ENCODE peak calls at places on chromosome 21, in nine cellular contexts. U is MM.1S, T is hepatocyte, D is neural progenitor cell, J is PC-3, E is SK-N-SH, X is GM23248, F is GM23338, A is HCT116. Q is an unnamed sample.
A peak's percentile ranks its signal among the peaks of the same experiment; 100 is the strongest.

GRCh38 chr21:33096426-33096825 is 26.5 kb downstream of the OLIG1 start:
- DNase-seq in U (no peak), T (no peak), D (no peak), J (no peak), E (no peak), X (no peak), F (no peak), A (no peak), Q (peak; percentile 4)

GRCh38 chr21:18499761-18500376 is 96.3 kb upstream of the TMPRSS15 start:
- DNase-seq in U (peak; percentile 73), T (peak; percentile 77), D (peak; percentile 73), J (peak; percentile 69), E (peak; percentile 3), X (peak; percentile 42), F (peak; percentile 78), A (peak; percentile 10), Q (peak; percentile 67)

GRCh38 chr21:31804008-31804394 is 68.8 kb upstream of the HUNK start:
- DNase-seq in U (no peak), T (no peak), D (no peak), J (no peak), E (no peak), X (no peak), F (no peak), A (no peak), Q (peak; percentile 45)

GRCh38 chr21:29104239-29104708 is 26.2 kb upstream of the MAP3K7CL start:
- DNase-seq in U (no peak), T (no peak), D (peak; percentile 82), J (no peak), E (no peak), X (no peak), F (no peak), A (no peak), Q (no peak)

GRCh38 chr21:24590261-24590660 is 1017.0 kb downstream of the MRPL39 start:
- DNase-seq in U (no peak), T (no peak), D (no peak), J (no peak), E (no peak), X (no peak), F (no peak), A (no peak), Q (no peak)

GRCh38 chr21:44377201-44377921 is 23.9 kb downstream of the TRPM2 start:
- DNase-seq in U (no peak), T (no peak), D (peak; percentile 51), J (no peak), E (peak; percentile 58), X (no peak), F (peak; percentile 66), A (no peak), Q (peak; percentile 23)

GRCh38 chr21:22791986-22792560 is 1793.9 kb downstream of the NCAM2 start:
- DNase-seq in U (peak; percentile 49), T (peak; percentile 84), D (peak; percentile 72), J (peak; percentile 77), E (peak; percentile 60), X (peak; percentile 70), F (peak; percentile 76), A (no peak), Q (peak; percentile 64)

GRCh38 chr21:43854773-43855633 is 10.0 kb upstream of the AGPAT3 start:
- DNase-seq in U (peak; percentile 49), T (peak; percentile 28), D (no peak), J (no peak), E (no peak), X (no peak), F (no peak), A (no peak), Q (peak; percentile 58)

GRCh38 chr21:31909153-31909771 is 36.4 kb downstream of the HUNK start:
- DNase-seq in U (no peak), T (peak; percentile 41), D (peak; percentile 62), J (no peak), E (no peak), X (peak; percentile 30), F (peak; percentile 58), A (no peak), Q (no peak)

GRCh38 chr21:43865471-43866181 is 603 bp downstream of the AGPAT3 start:
- DNase-seq in U (peak; percentile 91), T (peak; percentile 65), D (peak; percentile 50), J (peak; percentile 25), E (peak; percentile 83), X (peak; percentile 66), F (peak; percentile 30), A (no peak), Q (no peak)

GRCh38 chr21:41653944-41654625 is 112.8 kb downstream of the RIPK4 start:
- DNase-seq in U (no peak), T (no peak), D (no peak), J (peak; percentile 45), E (no peak), X (peak; percentile 64), F (no peak), A (no peak), Q (no peak)

GRCh38 chr21:30234643-30235042 is 18.7 kb upstream of the CLDN8 start:
- DNase-seq in U (no peak), T (no peak), D (no peak), J (peak; percentile 81), E (no peak), X (peak; percentile 86), F (no peak), A (no peak), Q (no peak)

GRCh38 chr21:42699196-42699595 is 45.8 kb downstream of the PDE9A start:
- DNase-seq in U (no peak), T (no peak), D (no peak), J (no peak), E (no peak), X (no peak), F (no peak), A (no peak), Q (no peak)

GRCh38 chr21:42696516-42697040 is 43.2 kb downstream of the PDE9A start:
- DNase-seq in U (no peak), T (no peak), D (no peak), J (no peak), E (no peak), X (no peak), F (no peak), A (no peak), Q (no peak)

GRCh38 chr21:42701706-42702456 is 48.5 kb downstream of the PDE9A start:
- DNase-seq in U (no peak), T (no peak), D (no peak), J (no peak), E (no peak), X (no peak), F (no peak), A (no peak), Q (no peak)

GRCh38 chr21:42696026-42696380 is 42.6 kb downstream of the PDE9A start:
- DNase-seq in U (no peak), T (no peak), D (no peak), J (no peak), E (no peak), X (no peak), F (no peak), A (no peak), Q (no peak)

DNA sequence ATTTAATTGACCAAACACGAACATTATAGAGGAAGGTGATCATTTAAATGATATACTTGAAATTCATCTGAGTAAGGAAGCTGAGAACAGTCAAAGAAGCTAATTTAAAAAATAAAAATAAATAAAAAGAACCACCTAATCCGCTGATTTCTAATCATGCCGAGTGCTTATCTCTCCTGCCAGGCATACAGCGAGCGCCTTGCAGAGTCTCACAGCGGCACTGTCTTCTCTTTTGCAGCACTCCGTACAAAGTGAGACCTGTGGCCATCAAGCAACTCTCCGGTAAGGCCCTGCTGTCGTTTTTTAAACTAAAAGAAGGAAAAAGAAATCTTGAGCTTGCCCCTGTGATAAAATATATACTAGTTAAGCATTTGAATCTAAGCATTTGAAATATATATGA is 45.3 kb downstream of the PDE9A start:
- DNase-seq in U (no peak), T (no peak), D (no peak), J (no peak), E (no peak), X (no peak), F (no peak), A (no peak), Q (no peak)
- H3K4me3 ChIP-seq in U (no peak overlapping the region), T (no peak overlapping the region), D (no peak overlapping the region), J (no peak overlapping the region), E (no peak overlapping the region), X (no peak overlapping the region), F (no peak overlapping the region), A (no peak overlapping the region), Q (no peak overlapping the region)

GRCh38 chr21:17460094-17460493 is 52.7 kb upstream of the CXADR start:
- DNase-seq in U (no peak), T (no peak), D (no peak), J (no peak), E (no peak), X (no peak), F (no peak), A (no peak), Q (no peak)

GRCh38 chr21:17463441-17463840 is 49.4 kb upstream of the CXADR start:
- DNase-seq in U (no peak), T (peak; percentile 69), D (peak; percentile 64), J (no peak), E (no peak), X (peak; percentile 99), F (no peak), A (no peak), Q (no peak)

GRCh38 chr21:17462276-17462981 is 50.4 kb upstream of the CXADR start:
- DNase-seq in U (no peak), T (peak; percentile 76), D (no peak), J (peak; percentile 14), E (no peak), X (no peak), F (no peak), A (no peak), Q (no peak)

GRCh38 chr21:17461014-17461413 is 51.8 kb upstream of the CXADR start:
- DNase-seq in U (no peak), T (peak; percentile 36), D (no peak), J (peak; percentile 31), E (no peak), X (peak; percentile 91), F (no peak), A (no peak), Q (no peak)

DNA sequence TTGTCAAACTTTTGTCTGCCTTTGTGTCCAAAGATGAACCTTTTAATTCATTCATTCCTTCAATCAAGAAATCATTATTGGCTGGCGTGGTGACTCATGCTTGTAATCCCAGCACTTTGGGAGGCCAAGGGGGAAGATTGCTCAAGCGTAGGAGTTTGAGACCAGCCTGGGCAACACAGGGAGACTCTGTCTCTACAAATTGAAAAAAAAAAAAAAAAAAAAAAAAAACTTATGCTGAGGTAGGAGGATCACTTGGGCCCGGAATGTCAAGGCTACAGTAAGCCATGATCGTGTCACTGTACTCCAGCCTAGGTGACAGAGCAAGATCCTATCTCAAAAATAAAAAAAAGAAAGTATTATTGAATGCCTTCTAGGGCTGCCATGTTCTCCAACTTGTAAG is 51.3 kb upstream of the CXADR start:
- DNase-seq in U (no peak), T (no peak), D (no peak), J (peak; percentile 12), E (no peak), X (peak; percentile 62), F (no peak), A (no peak), Q (no peak)
- TF ChIP-seq EZH2phosphoT487 in U (no peak), T (no peak), D (no peak), J (no peak), E (no peak), X (no peak), F (no peak), A (no peak), Q (no peak)

GRCh38 chr21:34526618-34527290 is 14.7 kb upstream of the KCNE1 start:
- DNase-seq in U (peak; percentile 80), T (peak; percentile 96), D (peak; percentile 67), J (peak; percentile 97), E (no peak), X (peak; percentile 99), F (peak; percentile 85), A (peak; percentile 74), Q (no peak)
- H2AFZ ChIP-seq in U (peak overlapping the region; percentile 36), T (no peak overlapping the region), D (peak overlapping the region; percentile 20), J (peak overlapping the region; percentile 66), E (peak overlapping the region; percentile 4), X (peak overlapping the region; percentile 7), F (no peak overlapping the region), A (no peak overlapping the region), Q (no peak overlapping the region)

GRCh38 chr21:45379901-45380330 is 25.0 kb upstream of the COL18A1 start:
- DNase-seq in U (no peak), T (no peak), D (no peak), J (no peak), E (no peak), X (no peak), F (no peak), A (no peak), Q (no peak)
- H3K4me3 ChIP-seq in U (no peak overlapping the region), T (no peak overlapping the region), D (no peak overlapping the region), J (no peak overlapping the region), E (no peak overlapping the region), X (no peak overlapping the region), F (no peak overlapping the region), A (no peak overlapping the region), Q (no peak overlapping the region)

Q was measured in OCI-LY7.